ENCODE peak calls at places on chromosomes 2 and 18, in five cellular contexts. W is HepG2, I is H1, H is HCT116, D is K562. X is an unnamed sample.

GRCh38 chr2:72778410-72778809 is 47.4 kb downstream of the EXOC6B start:
- DNase-seq in W (peak), I (no peak), H (no peak), D (no peak), X (no peak)

GRCh38 chr2:70043252-70043875 is 43.9 kb upstream of the PCBP1 start:
- DNase-seq in W (no peak), I (no peak), H (no peak), D (no peak), X (no peak)

GRCh38 chr2:189441709-189442074 is 418 bp downstream of the WDR75 start:
- DNase-seq in W (no peak), I (no peak), H (no peak), D (no peak), X (no peak)

GRCh38 chr2:169146220-169146619 is 76.9 kb downstream of the DHRS9 start:
- DNase-seq in W (no peak), I (no peak), H (no peak), D (no peak), X (no peak)

GRCh38 chr2:137002911-137003310 is 237.6 kb downstream of the THSD7B start:
- DNase-seq in W (no peak), I (no peak), H (no peak), D (no peak), X (no peak)

GRCh38 chr2:34159891-34160290 is 560.8 kb upstream of the FAM98A start:
- DNase-seq in W (no peak), I (no peak), H (no peak), D (no peak), X (no peak)

GRCh38 chr2:105836840-105837692 is 92.4 kb downstream of the NCK2 start:
- DNase-seq in W (no peak), I (no peak), H (no peak), D (no peak), X (no peak)

GRCh38 chr18:31616586-31616985 is 24.9 kb downstream of the TTR start:
- DNase-seq in W (no peak), I (no peak), H (no peak), D (no peak), X (no peak)

GRCh38 chr2:1950474-1950873 is 206.2 kb upstream of the PXDN start:
- DNase-seq in W (no peak), I (no peak), H (no peak), D (no peak), X (no peak)

GRCh38 chr18:22314406-22314805 is 103.3 kb downstream of the CTAGE1 start:
- DNase-seq in W (no peak), I (no peak), H (no peak), D (no peak), X (no peak)

GRCh38 chr2:143545643-143546275 is 416.5 kb downstream of the ARHGAP15 start:
- DNase-seq in W (no peak), I (no peak), H (no peak), D (no peak), X (no peak)

GRCh38 chr2:54161660-54162059 is 46.2 kb downstream of the ACYP2 start:
- DNase-seq in W (no peak), I (no peak), H (no peak), D (no peak), X (no peak)

GRCh38 chr2:232539298-232540231 is at the start of gene CHRNG:
- DNase-seq in W (no peak), I (no peak), H (no peak), D (no peak), X (no peak)

GRCh38 chr2:172375247-172375646 is 52.1 kb upstream of the ITGA6 start:
- DNase-seq in W (no peak), I (no peak), H (no peak), D (no peak), X (no peak)

GRCh38 chr2:187008111-187008510 is 159.1 kb upstream of the ZSWIM2 start:
- DNase-seq in W (no peak), I (no peak), H (no peak), D (no peak), X (no peak)

GRCh38 chr2:28407131-28407975 is 14.7 kb downstream of the FOSL2 start:
- DNase-seq in W (no peak), I (no peak), H (no peak), D (no peak), X (no peak)

GRCh38 chr18:78804206-78805030 is 175.2 kb upstream of the SALL3 start:
- DNase-seq in W (no peak), I (no peak), H (no peak), D (no peak), X (no peak)

GRCh38 chr2:220837226-220837625 is 734.9 kb downstream of the EPHA4 start:
- DNase-seq in W (no peak), I (no peak), H (no peak), D (no peak), X (no peak)

GRCh38 chr18:75041586-75041985 is 167.4 kb downstream of the PTGR3 start:
- DNase-seq in W (no peak), I (no peak), H (peak), D (no peak), X (no peak)

DNA sequence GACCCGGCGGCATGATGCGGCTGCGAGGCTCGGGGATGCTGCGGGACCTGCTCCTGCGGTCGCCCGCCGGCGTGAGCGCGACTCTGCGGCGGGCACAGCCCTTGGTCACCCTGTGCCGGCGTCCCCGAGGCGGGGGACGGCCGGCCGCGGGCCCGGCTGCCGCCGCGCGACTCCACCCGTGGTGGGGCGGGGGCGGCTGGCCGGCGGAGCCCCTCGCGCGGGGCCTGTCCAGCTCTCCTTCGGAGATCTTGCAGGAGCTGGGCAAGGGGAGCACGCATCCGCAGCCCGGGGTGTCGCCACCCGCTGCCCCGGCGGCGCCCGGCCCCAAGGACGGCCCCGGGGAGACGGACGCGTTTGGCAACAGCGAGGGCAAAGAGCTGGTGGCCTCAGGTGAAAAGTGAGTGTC is 456 bp downstream of the GLS start:
- DNase-seq in W (no peak), I (no peak), H (no peak), D (peak), X (no peak)
- TF ChIP-seq ATF3 in W (no peak), I (no peak), H (no peak), D (no peak), X (no peak)

GRCh38 chr18:25467226-25468065 is 115.5 kb upstream of the ZNF521 start:
- DNase-seq in W (no peak), I (no peak), H (no peak), D (no peak), X (no peak)
- TF ChIP-seq ATF3 in W (no peak), I (no peak), H (no peak), D (no peak), X (no peak)

GRCh38 chr2:104518256-104518655 is 335.7 kb upstream of the POU3F3 start:
- DNase-seq in W (no peak), I (no peak), H (no peak), D (no peak), X (no peak)

GRCh38 chr2:104521247-104521646 is 332.7 kb upstream of the POU3F3 start:
- DNase-seq in W (peak), I (peak), H (no peak), D (no peak), X (peak)

GRCh38 chr2:104528101-104528500 is 325.8 kb upstream of the POU3F3 start:
- DNase-seq in W (no peak), I (no peak), H (no peak), D (no peak), X (no peak)

DNA sequence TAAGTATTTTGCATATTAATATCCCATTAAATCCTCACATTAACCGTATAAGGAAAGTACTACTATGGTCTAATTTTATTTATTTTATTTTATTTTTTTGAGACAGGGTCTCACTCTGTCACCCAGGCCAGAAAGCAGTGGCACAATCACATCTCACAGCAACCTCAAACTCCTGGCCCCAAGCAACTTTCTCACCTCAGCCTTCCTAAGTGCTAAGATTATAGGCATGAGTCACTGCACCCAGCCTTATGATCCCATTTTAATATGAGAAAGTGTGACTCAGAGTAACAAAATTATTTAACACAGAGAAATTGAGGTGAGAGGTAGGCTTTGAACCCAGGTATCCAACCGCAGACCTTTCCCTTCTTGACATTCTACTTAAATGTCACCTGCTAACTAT is 330.0 kb upstream of the POU3F3 start:
- DNase-seq in W (no peak), I (no peak), H (no peak), D (no peak), X (no peak)
- TF ChIP-seq ATF3 in W (no peak), I (no peak), H (no peak), D (no peak), X (no peak)

GRCh38 chr2:45237128-45237527 is 227.9 kb upstream of the SIX2 start:
- DNase-seq in W (no peak), I (no peak), H (no peak), D (no peak), X (no peak)

GRCh38 chr2:45244928-45245327 is 235.7 kb upstream of the SIX2 start:
- DNase-seq in W (no peak), I (no peak), H (no peak), D (no peak), X (no peak)

GRCh38 chr2:45237850-45238542 is 228.7 kb upstream of the SIX2 start:
- DNase-seq in W (peak), I (no peak), H (peak), D (no peak), X (no peak)

GRCh38 chr2:45241061-45241561 is 231.9 kb upstream of the SIX2 start:
- DNase-seq in W (no peak), I (no peak), H (no peak), D (no peak), X (no peak)

DNA sequence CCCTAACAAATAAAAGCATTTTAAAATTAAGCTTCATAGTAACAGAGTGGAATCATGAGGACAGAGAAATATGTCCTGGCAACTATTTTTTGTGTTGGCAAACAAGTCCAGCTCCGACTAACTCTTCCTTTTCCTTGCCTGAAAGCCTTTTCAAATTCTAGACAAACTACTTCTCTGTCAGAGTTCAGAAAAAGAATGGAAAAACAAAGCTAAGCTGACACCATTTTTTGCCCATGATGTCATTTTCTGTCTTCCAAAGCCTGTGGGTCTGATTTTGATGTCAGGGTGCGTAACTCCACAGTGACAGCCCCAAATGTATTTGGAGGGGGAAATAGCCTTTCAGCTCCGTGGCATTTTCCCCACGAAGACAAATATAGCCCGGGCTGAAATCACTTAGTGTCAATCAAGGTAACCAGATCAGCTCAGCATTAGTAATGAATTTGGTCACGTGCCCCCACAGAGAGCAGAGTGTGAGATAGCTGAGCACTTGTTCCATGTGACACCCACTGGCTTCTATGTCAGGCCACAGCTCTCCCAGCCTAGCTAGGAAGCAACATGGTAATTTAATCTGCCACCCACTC is 233.0 kb upstream of the SIX2 start:
- DNase-seq in W (no peak), I (no peak), H (no peak), D (no peak), X (no peak)
- TF ChIP-seq ATF3 in W (no peak), I (no peak), H (no peak), D (no peak), X (no peak)

GRCh38 chr2:3493610-3493997 is 25.7 kb downstream of the ADI1 start:
- DNase-seq in W (peak), I (peak), H (no peak), D (peak), X (peak)
- TF ChIP-seq ATF3 in W (no peak), I (no peak), H (no peak), D (no peak), X (no peak)

GRCh38 chr2:190535119-190535439 is 557 bp upstream of the NEMP2 start:
- DNase-seq in W (no peak), I (no peak), H (no peak), D (no peak), X (no peak)
- TF ChIP-seq ATF3 in W (no peak), I (no peak), H (no peak), D (no peak), X (no peak)